ENCODE peak calls at places on chromosomes 1 and 21, in four cellular contexts. One of them, this sample, is unnamed.

GRCh38 chr1:202034683-202035462 is 24.5 kb downstream of the ELF3 start:
- DNase-seq in upper lobe of left lung: peak; percentile 79
- DNase-seq in spleen: no peak
- DNase-seq in stomach: peak; percentile 96
- DNase-seq in this sample: peak; percentile 95

GRCh38 chr1:234613128-234613875 is 3.3 kb upstream of the IRF2BP2 start:
- DNase-seq in upper lobe of left lung: no peak
- DNase-seq in stomach: no peak
- DNase-seq in spleen: no peak
- DNase-seq in this sample: no peak

GRCh38 chr1:169193191-169193850 is 86.8 kb downstream of the ATP1B1 start:
- DNase-seq in stomach: peak; percentile 31
- DNase-seq in upper lobe of left lung: no peak
- DNase-seq in spleen: no peak
- DNase-seq in this sample: no peak

GRCh38 chr1:91877574-91878208 is 8.3 kb downstream of the TGFBR3 start:
- DNase-seq in stomach: no peak
- DNase-seq in upper lobe of left lung: no peak
- DNase-seq in spleen: no peak
- DNase-seq in this sample: no peak

GRCh38 chr21:25910809-25911208 is 176.0 kb downstream of the GABPA start:
- DNase-seq in stomach: no peak
- DNase-seq in upper lobe of left lung: no peak
- DNase-seq in spleen: no peak
- DNase-seq in this sample: no peak

GRCh38 chr21:43699933-43700599 is 18.9 kb upstream of the PDXK start:
- DNase-seq in spleen: peak; percentile 39
- DNase-seq in upper lobe of left lung: no peak
- DNase-seq in stomach: no peak
- DNase-seq in this sample: no peak

GRCh38 chr21:41169258-41169576 is 1.3 kb downstream of the BACE2 start:
- DNase-seq in stomach: no peak
- DNase-seq in spleen: no peak
- DNase-seq in upper lobe of left lung: no peak
- DNase-seq in this sample: no peak

GRCh38 chr1:7481194-7481593 is 289.9 kb upstream of the VAMP3 start:
- DNase-seq in spleen: no peak
- DNase-seq in upper lobe of left lung: no peak
- DNase-seq in stomach: no peak
- DNase-seq in this sample: no peak

GRCh38 chr1:1419363-1419811 is 1.7 kb downstream of the ANKRD65 start:
- DNase-seq in stomach: no peak
- DNase-seq in upper lobe of left lung: no peak
- DNase-seq in spleen: no peak
- DNase-seq in this sample: no peak

DNA sequence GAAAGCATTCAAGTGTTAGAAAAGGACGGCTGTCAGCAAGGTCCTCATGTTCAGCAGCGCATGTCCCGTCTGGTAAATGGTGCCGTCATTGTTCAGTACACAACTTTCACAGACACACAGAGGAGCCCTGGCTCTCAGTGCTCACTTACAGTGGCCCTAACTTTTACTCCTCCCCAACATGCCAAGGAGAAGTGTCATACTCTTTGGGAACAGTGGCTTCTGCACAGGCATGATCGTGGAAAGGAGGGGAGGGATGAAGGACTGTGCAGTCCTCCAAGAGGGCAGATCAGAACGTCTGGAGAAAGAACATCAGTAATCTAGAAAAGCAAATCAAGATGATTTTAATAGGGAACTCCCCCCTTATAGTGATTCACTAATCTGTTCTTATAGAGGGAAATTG is 3.8 kb upstream of the GRHL3 start:
- DNase-seq in upper lobe of left lung: no peak
- DNase-seq in spleen: no peak
- DNase-seq in stomach: no peak
- DNase-seq in this sample: no peak
- TF ChIP-seq POLR2AphosphoS5 in upper lobe of left lung: no peak
- TF ChIP-seq POLR2AphosphoS5 in spleen: no peak
- TF ChIP-seq POLR2AphosphoS5 in stomach: no peak
- TF ChIP-seq POLR2AphosphoS5 in this sample: no peak

GRCh38 chr1:52225174-52225573 is 83.3 kb downstream of the ZFYVE9 start:
- DNase-seq in stomach: no peak
- DNase-seq in upper lobe of left lung: no peak
- DNase-seq in spleen: no peak
- DNase-seq in this sample: no peak

GRCh38 chr1:52233463-52233862 is 91.6 kb downstream of the ZFYVE9 start:
- DNase-seq in upper lobe of left lung: no peak
- DNase-seq in stomach: no peak
- DNase-seq in spleen: no peak
- DNase-seq in this sample: no peak

GRCh38 chr1:52234014-52234413 is 92.1 kb downstream of the ZFYVE9 start:
- DNase-seq in upper lobe of left lung: no peak
- DNase-seq in spleen: no peak
- DNase-seq in stomach: no peak
- DNase-seq in this sample: no peak

GRCh38 chr1:52234708-52235107 is 92.8 kb downstream of the ZFYVE9 start:
- DNase-seq in stomach: no peak
- DNase-seq in upper lobe of left lung: no peak
- DNase-seq in spleen: no peak
- DNase-seq in this sample: no peak

DNA sequence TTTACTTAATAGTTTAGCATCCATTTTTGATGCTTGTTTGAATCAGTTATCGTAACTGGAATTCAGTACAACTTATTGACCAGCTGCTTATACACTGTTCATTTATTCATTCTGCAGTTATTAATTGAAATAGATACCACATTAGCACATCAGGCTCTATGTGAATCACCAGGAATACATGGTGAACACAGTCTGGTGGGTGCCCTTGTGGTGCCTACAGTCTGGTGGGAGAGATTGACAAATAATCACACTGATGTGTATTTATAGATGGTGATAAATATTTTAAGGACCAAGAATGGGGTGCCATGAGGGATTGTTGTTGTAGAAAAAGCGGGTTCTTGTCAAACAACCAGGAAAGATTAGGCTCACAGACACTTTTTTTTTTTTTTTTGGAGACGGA is 87.6 kb downstream of the ZFYVE9 start:
- DNase-seq in upper lobe of left lung: no peak
- DNase-seq in stomach: no peak
- DNase-seq in spleen: no peak
- DNase-seq in this sample: no peak
- H3K27ac ChIP-seq in upper lobe of left lung: no peak overlapping the region
- H3K27ac ChIP-seq in stomach: no peak overlapping the region
- H3K27ac ChIP-seq in spleen: no peak overlapping the region
- H3K27ac ChIP-seq in this sample: no peak overlapping the region

DNA sequence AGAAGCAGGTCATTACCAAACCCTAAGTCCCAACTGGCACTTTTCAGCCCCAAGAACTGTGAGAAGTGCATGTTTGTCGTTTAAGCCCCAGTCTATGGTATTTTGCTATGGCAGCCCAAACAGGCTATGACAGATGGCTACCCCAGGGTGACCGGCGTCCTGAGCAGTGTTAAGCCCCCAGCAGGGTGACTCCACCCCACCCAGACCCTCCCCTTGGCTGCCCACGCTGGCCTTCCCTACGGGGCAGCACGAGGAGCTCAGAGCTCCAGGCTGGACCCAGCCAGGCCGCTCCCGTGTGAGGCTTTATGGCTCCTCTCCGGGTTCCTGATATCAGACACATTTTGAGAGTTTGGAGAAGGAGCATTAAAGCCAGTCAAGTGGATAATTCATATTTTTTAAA is 684.0 kb downstream of the PTPRU start:
- DNase-seq in stomach: no peak
- DNase-seq in upper lobe of left lung: no peak
- DNase-seq in spleen: peak; percentile 44
- DNase-seq in this sample: no peak
- TF ChIP-seq POLR2A in stomach: no peak
- TF ChIP-seq POLR2A in upper lobe of left lung: no peak
- TF ChIP-seq POLR2A in spleen: no peak
- TF ChIP-seq POLR2A in this sample: no peak

GRCh38 chr1:167107456-167107855 is 13.6 kb downstream of the STYXL2 start:
- DNase-seq in stomach: no peak
- DNase-seq in spleen: no peak
- DNase-seq in upper lobe of left lung: no peak
- DNase-seq in this sample: no peak

GRCh38 chr1:167111853-167112455 is 18.1 kb downstream of the STYXL2 start:
- DNase-seq in stomach: no peak
- DNase-seq in spleen: no peak
- DNase-seq in upper lobe of left lung: no peak
- DNase-seq in this sample: no peak

GRCh38 chr1:167105841-167106461 is 12.1 kb downstream of the STYXL2 start:
- DNase-seq in stomach: no peak
- DNase-seq in spleen: no peak
- DNase-seq in upper lobe of left lung: no peak
- DNase-seq in this sample: no peak

GRCh38 chr1:167110586-167110985 is 16.7 kb downstream of the STYXL2 start:
- DNase-seq in upper lobe of left lung: no peak
- DNase-seq in spleen: no peak
- DNase-seq in stomach: no peak
- DNase-seq in this sample: no peak

GRCh38 chr1:167109125-167109524 is 15.2 kb downstream of the STYXL2 start:
- DNase-seq in upper lobe of left lung: no peak
- DNase-seq in stomach: no peak
- DNase-seq in spleen: no peak
- DNase-seq in this sample: no peak
- TF ChIP-seq POLR2AphosphoS5 in upper lobe of left lung: no peak
- TF ChIP-seq POLR2AphosphoS5 in stomach: no peak
- TF ChIP-seq POLR2AphosphoS5 in spleen: no peak
- TF ChIP-seq POLR2AphosphoS5 in this sample: no peak

DNA sequence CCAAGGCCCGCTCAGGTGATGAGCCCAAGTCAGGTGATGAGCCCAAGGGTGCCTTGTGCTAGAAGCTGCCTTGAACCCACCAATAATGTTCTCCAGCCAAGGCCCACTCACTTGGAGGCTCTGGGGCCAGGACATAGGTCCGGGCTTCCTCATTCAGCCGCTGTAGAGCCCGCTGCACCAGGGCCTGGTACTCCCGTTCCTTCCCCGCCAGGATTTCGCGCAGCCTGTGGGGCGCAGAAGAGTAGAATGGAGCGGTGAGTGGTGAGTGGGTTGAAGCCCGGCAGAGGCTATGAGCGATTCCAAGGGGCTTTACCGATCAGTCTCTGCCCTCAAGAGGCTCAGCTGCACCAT is 10.5 kb downstream of the MAP3K6 start:
- DNase-seq in upper lobe of left lung: no peak
- DNase-seq in stomach: no peak
- DNase-seq in spleen: no peak
- DNase-seq in this sample: no peak
- H3K27ac ChIP-seq in upper lobe of left lung: peak overlapping the region; percentile 10
- H3K27ac ChIP-seq in stomach: peak overlapping the region; percentile 71
- H3K27ac ChIP-seq in spleen: peak overlapping the region; percentile 72
- H3K27ac ChIP-seq in this sample: peak overlapping the region; percentile 82

GRCh38 chr1:236063919-236064673 is 794 bp downstream of the NID1 start:
- DNase-seq in spleen: peak; percentile 83
- DNase-seq in stomach: peak; percentile 64
- DNase-seq in upper lobe of left lung: peak; percentile 89
- DNase-seq in this sample: peak; percentile 12
- TF ChIP-seq POLR2A in spleen: no peak
- TF ChIP-seq POLR2A in stomach: no peak
- TF ChIP-seq POLR2A in upper lobe of left lung: peak; percentile 34
- TF ChIP-seq POLR2A in this sample: no peak

DNA sequence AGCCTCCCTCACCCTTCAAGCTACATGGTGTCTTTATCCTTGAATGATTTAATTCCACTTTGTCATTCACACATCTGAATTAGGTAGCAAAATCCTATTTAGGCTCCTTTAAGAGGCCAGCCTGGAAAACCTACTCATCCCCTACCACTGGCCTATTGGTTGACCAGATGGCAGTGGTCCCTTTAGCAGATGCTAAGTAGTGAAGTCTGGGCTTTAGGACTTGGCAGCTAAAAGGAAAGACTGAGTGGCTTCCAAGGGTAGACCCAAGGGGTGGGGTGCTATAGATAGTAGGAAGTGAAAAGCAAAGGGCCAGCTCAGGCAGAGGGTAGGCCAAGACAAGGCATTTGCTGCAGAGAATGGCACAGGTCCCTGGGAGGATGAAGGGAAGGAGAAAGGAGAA is 46.6 kb downstream of the KCNJ6 start:
- DNase-seq in stomach: no peak
- DNase-seq in spleen: no peak
- DNase-seq in upper lobe of left lung: no peak
- DNase-seq in this sample: no peak
- TF ChIP-seq POLR2AphosphoS5 in stomach: no peak
- TF ChIP-seq POLR2AphosphoS5 in spleen: no peak
- TF ChIP-seq POLR2AphosphoS5 in upper lobe of left lung: no peak
- TF ChIP-seq POLR2AphosphoS5 in this sample: no peak

DNA sequence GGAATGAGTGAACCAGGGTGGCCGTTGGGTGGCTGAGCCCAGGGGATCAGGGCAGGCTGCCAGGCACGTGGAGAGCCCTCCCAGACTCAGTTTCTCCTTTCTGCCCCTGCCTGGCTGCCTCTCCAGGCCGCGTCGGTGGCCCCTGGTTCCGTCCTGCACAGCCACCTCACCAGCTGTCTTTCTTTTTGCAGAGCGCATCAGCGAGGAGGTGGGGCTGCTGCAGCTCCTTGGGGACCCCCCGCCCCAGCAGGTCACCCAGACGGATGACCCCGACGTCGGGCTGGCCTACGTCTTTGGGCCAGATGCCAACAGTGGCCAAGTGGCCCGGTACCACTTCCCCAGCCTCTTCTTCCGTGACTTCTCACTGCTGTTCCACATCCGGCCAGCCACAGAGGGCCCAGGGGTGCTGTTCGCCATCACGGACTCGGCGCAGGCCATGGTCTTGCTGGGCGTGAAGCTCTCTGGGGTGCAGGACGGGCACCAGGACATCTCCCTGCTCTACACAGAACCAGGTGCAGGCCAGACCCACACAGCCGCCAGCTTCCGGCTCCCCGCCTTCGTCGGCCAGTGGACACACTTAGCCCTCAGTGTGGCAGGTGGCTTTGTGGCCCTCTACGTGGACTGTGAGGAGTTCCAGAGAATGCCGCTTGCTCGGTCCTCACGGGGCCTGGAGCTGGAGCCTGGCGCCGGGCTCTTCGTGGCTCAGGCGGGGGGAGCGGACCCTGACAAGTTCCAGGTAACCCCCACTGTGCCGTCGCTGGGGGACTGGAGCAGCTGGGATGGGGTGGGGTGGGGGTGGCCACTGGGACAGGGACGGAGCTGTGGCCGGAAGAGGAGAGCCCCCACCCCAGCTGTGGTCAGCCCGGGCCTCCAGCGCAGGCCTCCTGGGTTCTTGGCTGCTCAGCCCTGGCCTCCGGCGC is 63.3 kb downstream of the COL18A1 start:
- DNase-seq in upper lobe of left lung: peak; percentile 70
- DNase-seq in stomach: no peak
- DNase-seq in spleen: peak; percentile 72
- DNase-seq in this sample: no peak
- H3K27ac ChIP-seq in upper lobe of left lung: no peak overlapping the region
- H3K27ac ChIP-seq in stomach: peak overlapping the region; percentile 76
- H3K27ac ChIP-seq in spleen: peak overlapping the region; percentile 76
- H3K27ac ChIP-seq in this sample: no peak overlapping the region

GRCh38 chr1:150572918-150573647 is 6.3 kb downstream of the MCL1 start:
- DNase-seq in upper lobe of left lung: no peak
- DNase-seq in stomach: no peak
- DNase-seq in spleen: peak; percentile 3
- DNase-seq in this sample: no peak
- TF ChIP-seq POLR2A in upper lobe of left lung: peak; percentile 10
- TF ChIP-seq POLR2A in stomach: no peak
- TF ChIP-seq POLR2A in spleen: no peak
- TF ChIP-seq POLR2A in this sample: no peak